ENCODE peak calls at places on chromosomes 3 and 15, in five cellular contexts. O, L, G, C and D are unnamed samples.

GRCh38 chr3:160372780-160373179 is 26.2 kb downstream of the IFT80 start:
- DNase-seq in C (peak; percentile 73), L (no peak), O (no peak), G (peak; percentile 85), D (no peak)

GRCh38 chr15:60589728-60590127 is 110.8 kb upstream of the ICE2 start:
- DNase-seq in C (no peak), O (no peak), G (peak; percentile 21), L (no peak), D (no peak)

GRCh38 chr3:28972921-28973320 is 307.9 kb upstream of the RBMS3 start:
- DNase-seq in G (no peak), L (no peak), C (peak; percentile 29), O (no peak), D (no peak)

GRCh38 chr3:132535575-132536441 is 61.3 kb upstream of the ACKR4 start:
- DNase-seq in C (peak; percentile 83), L (peak; percentile 67), O (peak; percentile 67), G (peak; percentile 90), D (peak; percentile 54)

GRCh38 chr3:44983413-44984040 is 7.5 kb downstream of the EXOSC7 start:
- DNase-seq in G (no peak), O (no peak), L (no peak), C (no peak), D (no peak)

GRCh38 chr15:67174864-67175573 is 79.4 kb downstream of the AAGAB start:
- DNase-seq in O (no peak), L (no peak), C (peak; percentile 79), G (peak; percentile 68), D (no peak)

GRCh38 chr15:33955945-33956344 is 12.4 kb upstream of the CHRM5 start:
- DNase-seq in G (no peak), C (no peak), O (no peak), L (no peak), D (no peak)

GRCh38 chr3:65194044-65194714 is 506.4 kb upstream of the ADAMTS9 start:
- DNase-seq in G (no peak), C (no peak), L (no peak), O (no peak), D (no peak)

GRCh38 chr3:98817546-98817945 is 54.4 kb downstream of the ST3GAL6 start:
- DNase-seq in L (no peak), C (peak; percentile 57), G (peak; percentile 59), O (no peak), D (peak; percentile 29)

GRCh38 chr3:126402666-126403302 is 8.1 kb downstream of the CFAP100 start:
- DNase-seq in L (no peak), C (no peak), O (no peak), G (no peak), D (no peak)

GRCh38 chr15:28110416-28110975 is 11.4 kb upstream of the OCA2 start:
- DNase-seq in L (peak; percentile 21), C (no peak), O (peak; percentile 33), G (no peak), D (no peak)

GRCh38 chr15:91866371-91866905 is 12.9 kb downstream of the SLCO3A1 start:
- DNase-seq in G (peak; percentile 22), O (no peak), L (no peak), C (no peak), D (no peak)

GRCh38 chr15:54373332-54373731 is 395.1 kb downstream of the UNC13C start:
- DNase-seq in L (no peak), G (no peak), C (no peak), O (no peak), D (no peak)

GRCh38 chr15:69421498-69421897 is 7.3 kb downstream of the KIF23 start:
- DNase-seq in C (no peak), G (peak; percentile 21), L (no peak), O (no peak), D (no peak)

GRCh38 chr3:70963412-70963811 is 620.1 kb downstream of the FOXP1 start:
- DNase-seq in O (no peak), L (no peak), C (no peak), G (no peak), D (peak; percentile 44)

GRCh38 chr3:5022966-5023776 is 43.9 kb downstream of the BHLHE40 start:
- DNase-seq in L (peak; percentile 87), O (no peak), C (peak; percentile 99), G (peak; percentile 100), D (no peak)

GRCh38 chr3:147394168-147394941 is 12.0 kb downstream of the ZIC4 start:
- DNase-seq in L (no peak), C (no peak), G (no peak), O (no peak), D (no peak)

GRCh38 chr3:12585970-12586369 is 29.1 kb downstream of the MKRN2 start:
- DNase-seq in C (no peak), O (no peak), G (no peak), L (no peak), D (no peak)
- H3K18ac ChIP-seq in C (no peak overlapping the region), O (no peak overlapping the region), G (no peak overlapping the region), L (no peak overlapping the region), D (no peak overlapping the region)

DNA sequence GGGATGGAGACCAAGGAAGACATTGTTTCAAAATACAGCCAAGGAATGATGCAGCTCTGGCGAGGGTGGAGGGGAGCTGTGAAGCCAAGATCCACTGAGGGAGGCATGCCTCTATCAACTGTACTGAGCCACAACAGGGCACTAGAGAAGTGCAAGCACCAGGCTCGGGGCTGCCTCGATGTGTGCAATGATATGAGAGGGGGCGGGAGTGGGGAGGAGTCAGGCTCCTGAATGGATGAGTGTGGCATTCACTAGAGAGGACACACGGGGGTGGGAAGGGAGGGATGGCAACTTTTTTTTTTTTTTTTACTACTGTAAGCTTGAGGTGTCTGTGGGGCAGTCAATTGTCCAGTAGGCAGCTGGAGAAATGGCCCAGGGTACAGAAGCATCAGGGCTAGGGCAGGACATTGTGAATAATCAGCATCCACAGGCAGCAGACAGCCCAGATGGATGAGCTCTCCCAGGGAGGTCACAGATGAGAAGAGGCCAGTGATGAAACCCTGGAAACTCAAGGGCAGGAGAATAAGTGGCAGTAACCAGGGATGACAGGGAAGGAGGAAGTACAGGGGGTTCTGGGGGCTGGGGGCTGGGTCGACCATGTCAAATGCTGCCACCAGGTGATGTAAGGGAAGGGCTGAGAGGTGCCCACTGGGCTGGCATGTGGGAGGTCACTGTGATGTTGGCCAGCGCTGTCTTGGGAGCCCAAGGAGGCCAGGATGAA is 5.9 kb downstream of the STOML1 start:
- DNase-seq in L (no peak), G (no peak), C (peak; percentile 59), O (no peak), D (no peak)
- H3K4me1 ChIP-seq in L (no peaks in the 10 kb centered on the region), G (peaks cover 54% of the 10 kb centered on the region), C (peaks cover 79% of the 10 kb centered on the region), O (no peaks in the 10 kb centered on the region), D (peaks cover 3% of the 10 kb centered on the region)

GRCh38 chr15:40302981-40303380 is 4.8 kb downstream of the PLCB2 start:
- DNase-seq in L (no peak), G (no peak), C (no peak), O (no peak), D (no peak)
- H2AFZ ChIP-seq in L (no peak overlapping the region), G (no peak overlapping the region), C (no peak overlapping the region), O (no peak overlapping the region), D (no peak overlapping the region)

GRCh38 chr3:138114431-138114918 is 933 bp downstream of the DZIP1L start:
- DNase-seq in G (peak; percentile 43), L (peak; percentile 47), O (peak; percentile 54), C (peak; percentile 58), D (no peak)
- H3K18ac ChIP-seq in G (peak overlapping the region; percentile 91), L (peak overlapping the region; percentile 40), O (peak overlapping the region; percentile 76), C (peak overlapping the region; percentile 86), D (peak overlapping the region; percentile 89)

DNA sequence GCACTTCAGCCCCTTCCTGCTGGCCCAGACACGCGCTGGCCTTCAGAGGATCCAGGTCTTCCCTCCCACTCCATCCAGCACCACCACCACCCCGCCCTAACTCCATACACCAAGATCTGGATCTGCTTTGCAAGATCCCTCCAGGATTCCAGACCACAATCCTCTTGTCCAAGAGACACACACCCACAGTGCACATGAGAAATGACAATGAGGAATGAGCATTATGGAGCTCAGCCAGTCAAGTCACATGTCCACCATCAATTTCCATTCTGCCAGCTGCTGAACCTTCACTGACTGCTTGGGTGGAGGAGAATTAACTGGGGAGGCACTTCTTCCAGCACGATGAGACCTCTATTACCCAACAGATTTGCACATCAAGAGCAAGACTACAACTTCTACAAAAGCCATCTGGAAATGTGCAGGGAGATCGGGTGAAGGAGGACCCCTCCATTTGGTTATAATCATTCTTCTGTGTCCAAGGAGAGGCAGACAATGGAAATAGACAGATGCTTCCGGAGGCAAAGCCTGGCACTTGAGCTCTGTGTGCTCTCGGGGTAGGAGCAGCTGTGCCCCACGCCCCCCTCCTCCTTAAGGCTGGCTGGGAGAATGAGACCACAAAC is 12.3 kb upstream of the SPATA12 start:
- DNase-seq in C (peak; percentile 18), L (no peak), G (no peak), O (no peak), D (no peak)
- H3K4me1 ChIP-seq in C (peaks cover 4% of the 10 kb centered on the region), L (peaks cover 4% of the 10 kb centered on the region), G (peaks cover 8% of the 10 kb centered on the region), O (no peaks in the 10 kb centered on the region), D (peaks cover 2% of the 10 kb centered on the region)

GRCh38 chr3:9301091-9301490 is 51.6 kb upstream of the SRGAP3 start:
- DNase-seq in L (no peak), C (peak; percentile 17), G (no peak), O (no peak), D (no peak)

GRCh38 chr3:9298236-9298635 is 48.8 kb upstream of the SRGAP3 start:
- DNase-seq in L (no peak), O (no peak), C (no peak), G (peak; percentile 6), D (no peak)

GRCh38 chr3:9301798-9302197 is 52.4 kb upstream of the SRGAP3 start:
- DNase-seq in O (no peak), C (no peak), L (no peak), G (no peak), D (no peak)

GRCh38 chr3:9308298-9308990 is 54.4 kb upstream of the THUMPD3 start:
- DNase-seq in L (no peak), O (no peak), C (no peak), G (no peak), D (no peak)

GRCh38 chr3:9302425-9303181 is 53.2 kb upstream of the SRGAP3 start:
- DNase-seq in O (peak; percentile 93), G (peak; percentile 71), L (peak; percentile 93), C (peak; percentile 76), D (peak; percentile 87)
- H2AFZ ChIP-seq in O (peak overlapping the region; percentile 81), G (peak overlapping the region; percentile 81), L (no peak overlapping the region), C (no peak overlapping the region), D (peak overlapping the region; percentile 89)

DNA sequence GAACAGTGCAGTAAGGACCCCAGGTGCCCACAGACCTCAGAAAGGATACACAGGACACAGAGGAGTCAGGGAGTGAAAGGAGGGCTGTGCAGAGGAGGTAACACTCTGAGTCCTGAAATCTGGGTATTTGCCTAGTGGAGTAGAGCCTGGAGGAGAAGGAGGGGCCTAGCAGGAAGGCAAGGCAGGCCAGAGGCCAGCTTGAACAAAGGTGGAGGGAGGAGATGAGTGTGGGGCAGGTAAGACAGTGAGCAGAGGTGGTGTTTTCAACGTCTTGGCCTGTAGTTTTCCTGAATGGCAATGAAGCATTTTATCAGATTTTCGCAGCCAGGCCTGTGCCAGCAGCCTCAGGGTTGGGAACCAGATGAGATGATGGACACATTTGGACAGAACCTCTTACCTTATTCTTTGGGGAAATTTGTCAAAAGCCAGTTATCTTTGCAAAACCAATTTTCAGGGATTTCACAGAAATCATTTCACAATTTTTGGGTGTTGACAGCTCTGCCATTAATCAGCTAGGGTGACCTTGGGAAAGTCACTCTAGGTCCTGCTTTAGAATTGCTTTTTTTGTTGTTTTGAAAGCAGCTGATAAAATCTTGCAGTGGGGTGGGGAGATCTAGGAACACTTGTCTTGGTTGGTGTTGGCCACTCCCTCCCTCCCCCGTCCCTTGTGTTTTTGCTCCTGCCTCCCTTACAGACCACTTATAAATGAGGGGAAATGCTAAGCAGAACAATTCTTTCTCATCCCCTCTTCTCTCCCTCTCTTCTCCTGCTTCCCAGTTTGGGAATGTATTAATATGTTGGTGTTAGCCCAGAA is 38.4 kb downstream of the SPSB4 start:
- DNase-seq in C (no peak), L (no peak), O (no peak), G (no peak), D (no peak)
- H3K18ac ChIP-seq in C (no peak overlapping the region), L (no peak overlapping the region), O (no peak overlapping the region), G (no peak overlapping the region), D (peak overlapping the region; percentile 16)